ENCODE peak calls at places on chromosomes 3 and 15, in six cellular contexts. One of them, this sample, is unnamed.
A peak's percentile ranks its signal among the peaks of the same experiment; 100 is the strongest.

GRCh38 chr3:101248786-101249185 is 71.6 kb downstream of the IMPG2 start:
- DNase-seq in stomach: no peak
- DNase-seq in Peyer's patch: no peak
- DNase-seq in uterus: no peak
- DNase-seq in prostate gland: no peak
- DNase-seq in ovary: no peak
- DNase-seq in this sample: no peak

GRCh38 chr3:46093327-46093932 is 66.1 kb upstream of the XCR1 start:
- DNase-seq in Peyer's patch: no peak
- DNase-seq in uterus: no peak
- DNase-seq in prostate gland: no peak
- DNase-seq in stomach: no peak
- DNase-seq in ovary: no peak
- DNase-seq in this sample: peak; percentile 17

GRCh38 chr15:75696303-75696657 is 16.4 kb downstream of the CSPG4 start:
- DNase-seq in stomach: no peak
- DNase-seq in ovary: peak; percentile 42
- DNase-seq in Peyer's patch: no peak
- DNase-seq in uterus: no peak
- DNase-seq in prostate gland: peak; percentile 44
- DNase-seq in this sample: no peak

GRCh38 chr3:76044601-76045600 is 259.6 kb upstream of the ZNF717 start:
- DNase-seq in uterus: no peak
- DNase-seq in prostate gland: peak; percentile 14
- DNase-seq in stomach: peak; percentile 38
- DNase-seq in Peyer's patch: peak; percentile 46
- DNase-seq in ovary: no peak
- DNase-seq in this sample: no peak

GRCh38 chr15:57969355-57969754 is 96.2 kb downstream of the ALDH1A2 start:
- DNase-seq in uterus: no peak
- DNase-seq in prostate gland: no peak
- DNase-seq in stomach: no peak
- DNase-seq in ovary: no peak
- DNase-seq in Peyer's patch: no peak
- DNase-seq in this sample: no peak

GRCh38 chr3:84077479-84077878 is 881.3 kb upstream of the CADM2 start:
- DNase-seq in uterus: no peak
- DNase-seq in prostate gland: no peak
- DNase-seq in Peyer's patch: no peak
- DNase-seq in stomach: no peak
- DNase-seq in ovary: no peak
- DNase-seq in this sample: no peak

GRCh38 chr3:54427951-54428871 is 305.9 kb downstream of the CACNA2D3 start:
- DNase-seq in stomach: peak; percentile 45
- DNase-seq in prostate gland: peak; percentile 61
- DNase-seq in Peyer's patch: peak; percentile 63
- DNase-seq in ovary: peak; percentile 58
- DNase-seq in uterus: peak; percentile 32
- DNase-seq in this sample: no peak

GRCh38 chr15:93235926-93236781 is 147.1 kb upstream of the RGMA start:
- DNase-seq in ovary: no peak
- DNase-seq in uterus: no peak
- DNase-seq in Peyer's patch: peak; percentile 59
- DNase-seq in stomach: peak; percentile 34
- DNase-seq in prostate gland: no peak
- DNase-seq in this sample: peak; percentile 91

GRCh38 chr3:197104738-197105137 is 75.1 kb upstream of the MELTF start:
- DNase-seq in stomach: no peak
- DNase-seq in Peyer's patch: no peak
- DNase-seq in uterus: no peak
- DNase-seq in prostate gland: no peak
- DNase-seq in ovary: no peak
- DNase-seq in this sample: no peak

GRCh38 chr3:126666002-126666401 is 11.1 kb upstream of the TXNRD3 start:
- DNase-seq in stomach: no peak
- DNase-seq in prostate gland: no peak
- DNase-seq in Peyer's patch: no peak
- DNase-seq in ovary: no peak
- DNase-seq in uterus: no peak
- DNase-seq in this sample: peak; percentile 47

GRCh38 chr15:31034152-31034551 is 42.7 kb upstream of the MTMR10 start:
- DNase-seq in uterus: no peak
- DNase-seq in stomach: no peak
- DNase-seq in prostate gland: no peak
- DNase-seq in Peyer's patch: no peak
- DNase-seq in ovary: no peak
- DNase-seq in this sample: no peak

GRCh38 chr3:144127014-144127413 is 155.4 kb downstream of the DIPK2A start:
- DNase-seq in stomach: no peak
- DNase-seq in ovary: no peak
- DNase-seq in uterus: no peak
- DNase-seq in Peyer's patch: no peak
- DNase-seq in prostate gland: no peak
- DNase-seq in this sample: no peak

GRCh38 chr3:73685061-73685460 is 60.3 kb upstream of the PDZRN3 start:
- DNase-seq in Peyer's patch: no peak
- DNase-seq in stomach: no peak
- DNase-seq in uterus: no peak
- DNase-seq in ovary: no peak
- DNase-seq in prostate gland: no peak
- DNase-seq in this sample: no peak

GRCh38 chr15:66880380-66881155 is 178.5 kb downstream of the SMAD6 start:
- DNase-seq in Peyer's patch: no peak
- DNase-seq in ovary: no peak
- DNase-seq in uterus: no peak
- DNase-seq in stomach: no peak
- DNase-seq in prostate gland: no peak
- DNase-seq in this sample: peak; percentile 72

GRCh38 chr3:149511040-149511626 is 36.6 kb downstream of the TM4SF4 start:
- DNase-seq in Peyer's patch: no peak
- DNase-seq in ovary: no peak
- DNase-seq in uterus: no peak
- DNase-seq in prostate gland: no peak
- DNase-seq in stomach: no peak
- DNase-seq in this sample: no peak

GRCh38 chr3:149506540-149506939 is 32.0 kb downstream of the TM4SF4 start:
- DNase-seq in prostate gland: no peak
- DNase-seq in stomach: no peak
- DNase-seq in Peyer's patch: no peak
- DNase-seq in uterus: no peak
- DNase-seq in ovary: no peak
- DNase-seq in this sample: no peak

GRCh38 chr3:149510480-149510879 is 36.0 kb downstream of the TM4SF4 start:
- DNase-seq in stomach: no peak
- DNase-seq in uterus: no peak
- DNase-seq in ovary: no peak
- DNase-seq in prostate gland: no peak
- DNase-seq in Peyer's patch: no peak
- DNase-seq in this sample: no peak

GRCh38 chr3:149506965-149507364 is 32.5 kb downstream of the TM4SF4 start:
- DNase-seq in Peyer's patch: no peak
- DNase-seq in ovary: no peak
- DNase-seq in prostate gland: no peak
- DNase-seq in stomach: no peak
- DNase-seq in uterus: no peak
- DNase-seq in this sample: no peak

DNA sequence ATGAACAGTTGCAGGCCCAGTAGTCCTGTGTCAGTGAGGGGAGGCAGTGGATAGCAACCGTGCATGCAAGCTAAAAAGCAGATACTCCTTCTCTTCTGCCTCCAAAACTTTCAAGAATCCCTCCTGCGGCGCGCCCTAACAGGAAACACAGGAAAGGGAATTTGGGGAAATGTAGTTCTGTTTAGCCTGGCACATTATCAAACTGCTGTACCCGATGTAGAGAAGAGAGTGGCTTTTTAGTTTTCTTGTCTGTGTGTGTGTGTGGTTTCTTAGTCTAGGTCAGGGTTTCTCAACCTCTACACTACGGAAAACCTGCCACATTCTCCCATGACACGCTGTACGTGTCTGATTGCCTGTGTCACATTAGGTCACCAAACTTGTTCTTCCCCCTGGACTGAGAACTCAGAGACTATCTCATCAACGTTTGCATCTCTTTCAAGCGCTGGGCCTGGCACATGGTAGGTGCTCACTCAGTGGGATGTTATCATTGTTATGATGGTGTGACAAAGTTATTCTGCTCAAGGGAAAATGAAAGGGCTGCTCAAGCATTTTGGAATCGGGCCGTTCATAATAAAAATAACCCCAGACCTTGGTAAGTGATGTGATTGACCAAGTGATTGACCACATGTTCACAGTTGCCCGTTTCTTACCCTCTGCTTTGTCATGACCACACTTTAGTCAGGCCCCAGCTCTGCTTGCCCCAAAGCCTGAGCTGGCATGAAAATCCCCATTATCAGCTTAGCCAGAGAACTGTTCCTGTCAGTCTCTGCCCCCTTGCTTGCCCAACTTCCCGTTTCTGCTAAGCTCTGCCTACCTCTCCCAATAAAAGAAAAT is 33.2 kb downstream of the TM4SF4 start:
- DNase-seq in prostate gland: no peak
- DNase-seq in uterus: no peak
- DNase-seq in stomach: no peak
- DNase-seq in Peyer's patch: no peak
- DNase-seq in ovary: no peak
- DNase-seq in this sample: no peak
- TF ChIP-seq POLR2A in prostate gland: no peak
- TF ChIP-seq POLR2A in uterus: no peak
- TF ChIP-seq POLR2A in stomach: no peak
- TF ChIP-seq POLR2A in Peyer's patch: no peak
- TF ChIP-seq POLR2A in ovary: no peak
- TF ChIP-seq POLR2A in this sample: no peak

DNA sequence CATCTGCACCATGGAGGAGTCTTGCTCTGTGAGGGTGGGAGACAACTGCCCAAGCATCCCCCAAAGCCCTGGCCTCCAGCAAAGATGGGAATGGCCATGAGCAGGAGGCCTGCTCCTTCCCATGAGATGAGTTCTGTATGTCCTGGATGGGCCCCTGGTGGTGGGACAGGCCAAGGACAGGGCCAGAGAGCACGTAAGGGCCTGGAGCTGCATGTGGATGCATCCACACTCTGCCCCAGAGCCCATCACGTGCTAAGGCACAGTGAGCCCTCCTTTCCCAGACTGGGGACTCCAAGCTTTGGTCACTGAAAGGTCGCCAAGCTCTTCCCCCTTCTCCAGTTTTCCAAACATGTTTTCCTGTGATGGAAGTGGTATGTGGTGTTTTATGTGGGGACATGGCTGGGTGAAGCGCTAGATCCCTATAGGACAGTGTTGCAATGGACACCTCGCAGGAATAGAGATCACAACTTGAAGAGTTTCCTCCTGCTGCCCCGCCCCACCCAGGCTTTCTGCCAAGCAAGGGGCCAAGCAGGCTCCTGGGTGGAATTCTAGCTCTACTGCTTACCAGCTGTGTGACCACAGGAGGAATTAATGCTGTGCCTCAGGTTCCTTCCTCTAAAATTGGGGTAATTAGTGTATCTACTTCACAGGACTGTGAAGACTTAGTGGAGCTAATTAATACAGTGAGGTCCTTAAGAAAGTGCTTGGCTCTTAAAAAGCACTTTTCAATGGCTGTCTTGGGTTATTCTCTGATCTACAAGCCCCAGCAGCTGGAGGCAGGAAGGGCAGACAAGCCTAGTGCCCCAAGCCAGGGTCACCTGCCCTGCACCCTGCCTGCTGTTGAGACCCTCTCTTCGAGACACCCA is 106.4 kb upstream of the RPL32 start:
- DNase-seq in Peyer's patch: peak; percentile 62
- DNase-seq in ovary: peak; percentile 65
- DNase-seq in uterus: peak; percentile 52
- DNase-seq in stomach: peak; percentile 67
- DNase-seq in prostate gland: peak; percentile 64
- DNase-seq in this sample: no peak
- H3K4me1 ChIP-seq in Peyer's patch: no peaks in the 10 kb centered on the region
- H3K4me1 ChIP-seq in ovary: peaks cover 36% of the 10 kb centered on the region
- H3K4me1 ChIP-seq in uterus: peaks cover 24% of the 10 kb centered on the region
- H3K4me1 ChIP-seq in stomach: peaks cover 62% of the 10 kb centered on the region
- H3K4me1 ChIP-seq in prostate gland: peaks cover 3% of the 10 kb centered on the region
- H3K4me1 ChIP-seq in this sample: peaks cover 95% of the 10 kb centered on the region

GRCh38 chr3:184755315-184755731 is 43.5 kb upstream of the MAGEF1 start:
- DNase-seq in prostate gland: no peak
- DNase-seq in stomach: no peak
- DNase-seq in ovary: no peak
- DNase-seq in uterus: no peak
- DNase-seq in Peyer's patch: no peak
- DNase-seq in this sample: no peak

GRCh38 chr3:184756151-184756681 is 44.4 kb upstream of the MAGEF1 start:
- DNase-seq in stomach: no peak
- DNase-seq in prostate gland: no peak
- DNase-seq in uterus: no peak
- DNase-seq in Peyer's patch: no peak
- DNase-seq in ovary: no peak
- DNase-seq in this sample: no peak

GRCh38 chr3:184759666-184760200 is 47.9 kb upstream of the MAGEF1 start:
- DNase-seq in uterus: no peak
- DNase-seq in Peyer's patch: no peak
- DNase-seq in ovary: no peak
- DNase-seq in stomach: no peak
- DNase-seq in prostate gland: no peak
- DNase-seq in this sample: no peak

GRCh38 chr3:184758056-184758455 is 46.2 kb upstream of the MAGEF1 start:
- DNase-seq in ovary: no peak
- DNase-seq in uterus: no peak
- DNase-seq in Peyer's patch: no peak
- DNase-seq in stomach: no peak
- DNase-seq in prostate gland: no peak
- DNase-seq in this sample: no peak

GRCh38 chr3:184757010-184757651 is 45.3 kb upstream of the MAGEF1 start:
- DNase-seq in uterus: peak; percentile 78
- DNase-seq in Peyer's patch: peak; percentile 67
- DNase-seq in stomach: peak; percentile 58
- DNase-seq in ovary: peak; percentile 64
- DNase-seq in prostate gland: no peak
- DNase-seq in this sample: no peak
- TF ChIP-seq CTCF in uterus: no peak
- TF ChIP-seq CTCF in Peyer's patch: peak; percentile 11
- TF ChIP-seq CTCF in stomach: no peak
- TF ChIP-seq CTCF in ovary: no peak
- TF ChIP-seq CTCF in prostate gland: no peak
- TF ChIP-seq CTCF in this sample: no peak

DNA sequence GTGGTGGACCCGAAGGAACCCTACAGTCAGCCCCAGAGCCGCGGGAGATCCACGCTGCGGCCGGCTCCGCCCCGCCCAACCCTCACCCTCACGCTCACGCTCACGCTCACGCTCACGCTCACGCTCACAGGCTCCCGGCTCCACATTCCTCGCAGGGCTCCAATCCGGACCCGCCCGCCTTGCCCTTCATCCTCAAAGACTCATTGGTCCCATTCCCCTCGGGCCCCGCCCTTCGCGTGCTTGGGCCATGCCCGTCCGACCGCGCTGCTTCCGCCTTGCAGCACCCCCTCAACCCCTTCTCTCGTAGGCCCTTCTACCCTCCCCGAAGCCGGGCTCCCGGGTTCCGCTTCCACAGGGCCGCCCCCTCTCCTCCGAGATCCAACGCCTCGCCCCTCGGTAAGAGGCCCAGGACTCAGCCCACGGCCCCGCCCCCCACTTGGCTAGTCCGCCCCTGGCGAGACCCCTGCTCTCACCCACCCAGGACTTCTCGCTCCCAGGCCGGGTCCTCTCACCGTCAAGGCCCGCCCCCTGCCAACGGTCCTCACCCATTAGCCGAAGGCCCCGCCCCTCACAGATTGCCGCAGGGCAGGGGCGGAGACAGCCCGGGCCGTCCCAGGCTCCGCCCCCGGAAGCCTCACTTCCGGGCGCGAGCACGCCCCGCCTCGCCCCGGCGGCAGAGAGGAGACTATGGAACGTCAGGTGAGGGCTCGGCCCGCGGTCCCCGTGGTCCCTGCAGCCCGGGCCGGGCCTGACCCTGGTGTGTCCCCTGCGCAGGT is at the start of gene APEH:
- DNase-seq in Peyer's patch: peak; percentile 99
- DNase-seq in uterus: peak; percentile 93
- DNase-seq in prostate gland: peak; percentile 93
- DNase-seq in stomach: peak; percentile 98
- DNase-seq in ovary: peak; percentile 95
- DNase-seq in this sample: peak; percentile 98
- TF ChIP-seq POLR2A in Peyer's patch: peak; percentile 89
- TF ChIP-seq POLR2A in uterus: no peak
- TF ChIP-seq POLR2A in prostate gland: peak; percentile 60
- TF ChIP-seq POLR2A in stomach: peak; percentile 62
- TF ChIP-seq POLR2A in ovary: peak; percentile 58
- TF ChIP-seq POLR2A in this sample: peak; percentile 75

This sample was measured in esophagus muscularis mucosa.